ENCODE peak calls at places on chromosome 12, in six cellular contexts. One of them, this sample, is unnamed.

GRCh38 chr12:62519043-62519442 is 52.4 kb downstream of the MON2 start:
- DNase-seq in RWPE1: no peak
- DNase-seq in glutamatergic neuron: no peak
- DNase-seq in psoas muscle: no peak
- DNase-seq in HepG2: no peak
- DNase-seq in heart left ventricle: peak
- DNase-seq in this sample: no peak

GRCh38 chr12:75526655-75527511 is 15.5 kb upstream of the KRR1 start:
- DNase-seq in heart left ventricle: no peak
- DNase-seq in RWPE1: peak
- DNase-seq in psoas muscle: no peak
- DNase-seq in HepG2: peak
- DNase-seq in glutamatergic neuron: peak
- DNase-seq in this sample: peak

GRCh38 chr12:102009796-102010195 is 52.0 kb downstream of the WASHC3 start:
- DNase-seq in HepG2: no peak
- DNase-seq in psoas muscle: no peak
- DNase-seq in heart left ventricle: no peak
- DNase-seq in RWPE1: no peak
- DNase-seq in glutamatergic neuron: no peak
- DNase-seq in this sample: no peak

GRCh38 chr12:77591959-77592358 is 238.7 kb upstream of the NAV3 start:
- DNase-seq in HepG2: no peak
- DNase-seq in heart left ventricle: no peak
- DNase-seq in psoas muscle: no peak
- DNase-seq in RWPE1: no peak
- DNase-seq in glutamatergic neuron: peak
- DNase-seq in this sample: no peak

GRCh38 chr12:82740129-82741000 is 53.7 kb downstream of the TMTC2 start:
- DNase-seq in psoas muscle: no peak
- DNase-seq in heart left ventricle: no peak
- DNase-seq in RWPE1: peak
- DNase-seq in HepG2: no peak
- DNase-seq in glutamatergic neuron: no peak
- DNase-seq in this sample: peak

GRCh38 chr12:30877110-30877875 is 49.3 kb upstream of the TSPAN11 start:
- DNase-seq in glutamatergic neuron: no peak
- DNase-seq in heart left ventricle: no peak
- DNase-seq in HepG2: no peak
- DNase-seq in psoas muscle: no peak
- DNase-seq in RWPE1: no peak
- DNase-seq in this sample: no peak

GRCh38 chr12:93569656-93570551 is 2.6 kb upstream of the SOCS2 start:
- DNase-seq in HepG2: peak
- DNase-seq in RWPE1: peak
- DNase-seq in heart left ventricle: peak
- DNase-seq in glutamatergic neuron: peak
- DNase-seq in psoas muscle: peak
- DNase-seq in this sample: peak

GRCh38 chr12:83805873-83806272 is 1106.7 kb downstream of the SLC6A15 start:
- DNase-seq in RWPE1: no peak
- DNase-seq in HepG2: no peak
- DNase-seq in heart left ventricle: no peak
- DNase-seq in psoas muscle: no peak
- DNase-seq in glutamatergic neuron: no peak
- DNase-seq in this sample: no peak

GRCh38 chr12:118307069-118307954 is 65.4 kb downstream of the TAOK3 start:
- DNase-seq in HepG2: no peak
- DNase-seq in psoas muscle: no peak
- DNase-seq in RWPE1: peak
- DNase-seq in glutamatergic neuron: no peak
- DNase-seq in heart left ventricle: no peak
- DNase-seq in this sample: peak

GRCh38 chr12:117850048-117850447 is 118.7 kb downstream of the KSR2 start:
- DNase-seq in HepG2: peak
- DNase-seq in RWPE1: peak
- DNase-seq in heart left ventricle: no peak
- DNase-seq in psoas muscle: no peak
- DNase-seq in glutamatergic neuron: peak
- DNase-seq in this sample: peak

GRCh38 chr12:389138-390096 is at the start of gene KDM5A:
- DNase-seq in HepG2: peak
- DNase-seq in heart left ventricle: peak
- DNase-seq in glutamatergic neuron: peak
- DNase-seq in RWPE1: peak
- DNase-seq in psoas muscle: peak
- DNase-seq in this sample: peak

GRCh38 chr12:12983420-12984035 is 16.5 kb downstream of the HEBP1 start:
- DNase-seq in heart left ventricle: no peak
- DNase-seq in HepG2: peak
- DNase-seq in glutamatergic neuron: no peak
- DNase-seq in RWPE1: peak
- DNase-seq in psoas muscle: no peak
- DNase-seq in this sample: peak

GRCh38 chr12:83123039-83123438 is 436.3 kb downstream of the TMTC2 start:
- DNase-seq in heart left ventricle: no peak
- DNase-seq in psoas muscle: no peak
- DNase-seq in HepG2: no peak
- DNase-seq in glutamatergic neuron: no peak
- DNase-seq in RWPE1: no peak
- DNase-seq in this sample: no peak

GRCh38 chr12:4383304-4383865 is 3.9 kb upstream of the FGF23 start:
- DNase-seq in glutamatergic neuron: no peak
- DNase-seq in psoas muscle: no peak
- DNase-seq in HepG2: peak
- DNase-seq in RWPE1: no peak
- DNase-seq in heart left ventricle: no peak
- DNase-seq in this sample: no peak

GRCh38 chr12:97923546-97923945 is 460.9 kb downstream of the RMST start:
- DNase-seq in glutamatergic neuron: no peak
- DNase-seq in psoas muscle: no peak
- DNase-seq in heart left ventricle: no peak
- DNase-seq in HepG2: no peak
- DNase-seq in RWPE1: no peak
- DNase-seq in this sample: no peak

GRCh38 chr12:25686351-25686750 is 133.3 kb upstream of the LMNTD1 start:
- DNase-seq in HepG2: no peak
- DNase-seq in heart left ventricle: no peak
- DNase-seq in psoas muscle: no peak
- DNase-seq in glutamatergic neuron: no peak
- DNase-seq in RWPE1: no peak
- DNase-seq in this sample: no peak

GRCh38 chr12:49698619-49699545 is 8.3 kb downstream of the FMNL3 start:
- DNase-seq in heart left ventricle: peak
- DNase-seq in psoas muscle: peak
- DNase-seq in RWPE1: no peak
- DNase-seq in glutamatergic neuron: no peak
- DNase-seq in HepG2: no peak
- DNase-seq in this sample: peak

GRCh38 chr12:21353487-21353886 is 18.8 kb upstream of the SLCO1A2 start:
- DNase-seq in glutamatergic neuron: no peak
- DNase-seq in psoas muscle: no peak
- DNase-seq in heart left ventricle: no peak
- DNase-seq in RWPE1: no peak
- DNase-seq in HepG2: no peak
- DNase-seq in this sample: no peak

GRCh38 chr12:101969-102878 is 35.7 kb downstream of the IQSEC3 start:
- DNase-seq in glutamatergic neuron: no peak
- DNase-seq in RWPE1: no peak
- DNase-seq in heart left ventricle: no peak
- DNase-seq in psoas muscle: no peak
- DNase-seq in HepG2: no peak
- DNase-seq in this sample: no peak

GRCh38 chr12:26327975-26328635 is 132.7 kb downstream of the SSPN start:
- DNase-seq in heart left ventricle: no peak
- DNase-seq in RWPE1: no peak
- DNase-seq in HepG2: no peak
- DNase-seq in glutamatergic neuron: no peak
- DNase-seq in psoas muscle: no peak
- DNase-seq in this sample: no peak

GRCh38 chr12:103884316-103884715 is 43.3 kb upstream of the NT5DC3 start:
- DNase-seq in RWPE1: peak
- DNase-seq in heart left ventricle: no peak
- DNase-seq in glutamatergic neuron: no peak
- DNase-seq in HepG2: no peak
- DNase-seq in psoas muscle: no peak
- DNase-seq in this sample: peak

GRCh38 chr12:3628629-3629028 is 124.3 kb downstream of the CRACR2A start:
- DNase-seq in heart left ventricle: no peak
- DNase-seq in HepG2: no peak
- DNase-seq in psoas muscle: no peak
- DNase-seq in RWPE1: no peak
- DNase-seq in glutamatergic neuron: no peak
- DNase-seq in this sample: no peak

GRCh38 chr12:92735131-92735721 is 32.4 kb downstream of the PLEKHG7 start:
- DNase-seq in glutamatergic neuron: no peak
- DNase-seq in psoas muscle: no peak
- DNase-seq in RWPE1: peak
- DNase-seq in heart left ventricle: no peak
- DNase-seq in HepG2: no peak
- DNase-seq in this sample: peak

GRCh38 chr12:109910969-109911348 is 10.9 kb downstream of the TCHP start:
- DNase-seq in glutamatergic neuron: peak
- DNase-seq in HepG2: peak
- DNase-seq in heart left ventricle: no peak
- DNase-seq in psoas muscle: no peak
- DNase-seq in RWPE1: peak
- DNase-seq in this sample: peak
- TF ChIP-seq CTCF in glutamatergic neuron: peak
- TF ChIP-seq CTCF in HepG2: peak
- TF ChIP-seq CTCF in heart left ventricle: no peak
- TF ChIP-seq CTCF in psoas muscle: no peak
- TF ChIP-seq CTCF in RWPE1: no peak
- TF ChIP-seq CTCF in this sample: peak

GRCh38 chr12:7143564-7143963 is 13.4 kb downstream of the CLSTN3 start:
- DNase-seq in psoas muscle: no peak
- DNase-seq in heart left ventricle: no peak
- DNase-seq in RWPE1: no peak
- DNase-seq in glutamatergic neuron: no peak
- DNase-seq in HepG2: no peak
- DNase-seq in this sample: no peak

GRCh38 chr12:7141351-7142005 is 11.3 kb downstream of the CLSTN3 start:
- DNase-seq in RWPE1: no peak
- DNase-seq in HepG2: no peak
- DNase-seq in glutamatergic neuron: no peak
- DNase-seq in heart left ventricle: no peak
- DNase-seq in psoas muscle: no peak
- DNase-seq in this sample: no peak

GRCh38 chr12:7142809-7143465 is 12.8 kb downstream of the CLSTN3 start:
- DNase-seq in psoas muscle: no peak
- DNase-seq in glutamatergic neuron: no peak
- DNase-seq in heart left ventricle: no peak
- DNase-seq in RWPE1: no peak
- DNase-seq in HepG2: no peak
- DNase-seq in this sample: no peak

GRCh38 chr12:7144414-7145120 is 14.4 kb downstream of the CLSTN3 start:
- DNase-seq in psoas muscle: no peak
- DNase-seq in heart left ventricle: no peak
- DNase-seq in HepG2: no peak
- DNase-seq in RWPE1: peak
- DNase-seq in glutamatergic neuron: no peak
- DNase-seq in this sample: peak

DNA sequence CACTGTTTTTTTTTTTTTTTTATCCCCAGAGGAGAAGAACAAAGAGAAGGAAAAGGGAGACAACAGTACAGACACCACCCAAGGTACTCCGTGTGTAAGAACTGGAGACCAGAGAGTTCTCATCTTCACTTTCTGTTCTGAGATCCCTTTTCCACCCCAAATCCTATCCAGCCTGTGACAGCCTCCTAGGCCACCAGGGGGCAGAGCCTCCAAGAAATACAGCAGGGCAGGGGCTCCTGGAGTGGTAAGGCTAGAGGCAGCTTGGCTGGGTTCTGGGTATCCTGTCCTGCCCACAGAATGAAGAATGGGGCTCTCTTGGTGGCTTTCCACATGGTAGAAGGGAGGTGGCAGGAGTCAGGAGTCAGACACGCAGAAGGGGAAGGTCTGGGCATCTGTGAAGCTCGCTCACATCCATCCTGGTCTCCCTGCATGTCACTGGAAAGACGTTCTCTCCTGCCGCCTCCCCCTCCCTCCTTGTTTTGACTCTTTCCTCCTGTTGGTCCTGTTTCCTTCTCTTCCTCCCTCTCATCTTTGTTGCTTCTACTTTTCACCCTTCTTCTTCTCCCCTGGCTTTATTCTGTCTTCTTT is 12.0 kb downstream of the CLSTN3 start:
- DNase-seq in psoas muscle: no peak
- DNase-seq in heart left ventricle: no peak
- DNase-seq in RWPE1: peak
- DNase-seq in HepG2: peak
- DNase-seq in glutamatergic neuron: peak
- DNase-seq in this sample: peak
- TF ChIP-seq CTCF in psoas muscle: peak
- TF ChIP-seq CTCF in heart left ventricle: peak
- TF ChIP-seq CTCF in RWPE1: peak
- TF ChIP-seq CTCF in HepG2: peak
- TF ChIP-seq CTCF in glutamatergic neuron: peak
- TF ChIP-seq CTCF in this sample: peak

DNA sequence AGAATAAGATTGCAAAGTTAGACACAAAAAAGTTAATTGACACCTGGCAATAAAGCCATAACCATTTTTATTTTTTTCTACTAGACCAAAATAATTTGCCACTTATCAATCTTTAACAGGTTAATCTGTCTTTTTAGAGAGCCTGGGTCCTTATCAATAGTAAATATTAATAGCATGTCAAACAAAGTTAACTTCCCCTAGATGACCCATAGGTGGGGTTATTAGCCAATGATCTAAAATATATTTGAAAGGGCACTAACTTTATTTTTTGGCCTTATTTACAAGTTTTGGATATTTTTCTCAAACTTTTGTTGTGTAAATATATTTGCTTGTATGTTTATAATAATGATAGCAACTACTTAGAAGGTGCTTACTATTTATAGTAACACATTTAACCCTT is 3.9 kb downstream of the ANKRD33 start:
- DNase-seq in heart left ventricle: no peak
- DNase-seq in glutamatergic neuron: no peak
- DNase-seq in psoas muscle: no peak
- DNase-seq in RWPE1: peak
- DNase-seq in HepG2: no peak
- DNase-seq in this sample: peak
- TF ChIP-seq CTCF in heart left ventricle: peak
- TF ChIP-seq CTCF in glutamatergic neuron: peak
- TF ChIP-seq CTCF in psoas muscle: peak
- TF ChIP-seq CTCF in RWPE1: peak
- TF ChIP-seq CTCF in HepG2: peak
- TF ChIP-seq CTCF in this sample: peak

GRCh38 chr12:57893460-57894353 is 47.2 kb upstream of the CTDSP2 start:
- DNase-seq in heart left ventricle: peak
- DNase-seq in RWPE1: no peak
- DNase-seq in psoas muscle: peak
- DNase-seq in glutamatergic neuron: no peak
- DNase-seq in HepG2: peak
- DNase-seq in this sample: peak
- TF ChIP-seq CTCF in heart left ventricle: no peak
- TF ChIP-seq CTCF in RWPE1: no peak
- TF ChIP-seq CTCF in psoas muscle: peak
- TF ChIP-seq CTCF in glutamatergic neuron: no peak
- TF ChIP-seq CTCF in HepG2: no peak
- TF ChIP-seq CTCF in this sample: no peak

This sample was measured in AG10803.